ENCODE peak calls at places on chromosomes 5 and 9, in eight cellular contexts. One of them, this sample, is unnamed.

GRCh38 chr5:14190194-14191164 is 47.3 kb downstream of the TRIO start:
- DNase-seq in cardiac muscle cell: peak
- DNase-seq in HFF-Myc: peak
- DNase-seq in GM13977: no peak
- DNase-seq in epithelial cell of esophagus: peak
- DNase-seq in IMR-90: peak
- DNase-seq in GM13976: no peak
- DNase-seq in endothelial cell: no peak
- DNase-seq in this sample: peak

GRCh38 chr5:96703384-96703910 is 41.3 kb downstream of the CAST start:
- DNase-seq in epithelial cell of esophagus: peak
- DNase-seq in cardiac muscle cell: peak
- DNase-seq in endothelial cell: no peak
- DNase-seq in GM13976: no peak
- DNase-seq in GM13977: peak
- DNase-seq in IMR-90: no peak
- DNase-seq in HFF-Myc: no peak
- DNase-seq in this sample: no peak

GRCh38 chr9:137163101-137163661 is 6.7 kb downstream of the LRRC26 start:
- DNase-seq in epithelial cell of esophagus: peak
- DNase-seq in GM13977: no peak
- DNase-seq in GM13976: no peak
- DNase-seq in endothelial cell: no peak
- DNase-seq in IMR-90: no peak
- DNase-seq in cardiac muscle cell: no peak
- DNase-seq in HFF-Myc: no peak
- DNase-seq in this sample: no peak

GRCh38 chr5:177124486-177124991 is 9.0 kb upstream of the NSD1 start:
- DNase-seq in GM13977: peak
- DNase-seq in GM13976: no peak
- DNase-seq in HFF-Myc: no peak
- DNase-seq in endothelial cell: no peak
- DNase-seq in epithelial cell of esophagus: peak
- DNase-seq in cardiac muscle cell: no peak
- DNase-seq in IMR-90: no peak
- DNase-seq in this sample: no peak

GRCh38 chr9:3337515-3337914 is 188.3 kb downstream of the RFX3 start:
- DNase-seq in endothelial cell: no peak
- DNase-seq in IMR-90: peak
- DNase-seq in cardiac muscle cell: peak
- DNase-seq in epithelial cell of esophagus: peak
- DNase-seq in GM13977: no peak
- DNase-seq in HFF-Myc: peak
- DNase-seq in GM13976: no peak
- DNase-seq in this sample: peak

GRCh38 chr5:168327019-168327421 is 35.6 kb downstream of the WWC1 start:
- DNase-seq in HFF-Myc: no peak
- DNase-seq in GM13977: no peak
- DNase-seq in GM13976: no peak
- DNase-seq in IMR-90: peak
- DNase-seq in epithelial cell of esophagus: peak
- DNase-seq in cardiac muscle cell: peak
- DNase-seq in endothelial cell: no peak
- DNase-seq in this sample: no peak

GRCh38 chr9:70021026-70021571 is 22.5 kb upstream of the MAMDC2 start:
- DNase-seq in IMR-90: peak
- DNase-seq in epithelial cell of esophagus: peak
- DNase-seq in GM13977: no peak
- DNase-seq in GM13976: no peak
- DNase-seq in HFF-Myc: peak
- DNase-seq in cardiac muscle cell: peak
- DNase-seq in endothelial cell: no peak
- DNase-seq in this sample: peak

GRCh38 chr5:172896465-172896864 is 62.4 kb downstream of the ERGIC1 start:
- DNase-seq in cardiac muscle cell: peak
- DNase-seq in epithelial cell of esophagus: no peak
- DNase-seq in endothelial cell: no peak
- DNase-seq in GM13977: no peak
- DNase-seq in GM13976: no peak
- DNase-seq in HFF-Myc: no peak
- DNase-seq in IMR-90: no peak
- DNase-seq in this sample: no peak

GRCh38 chr5:107247427-107247826 is 423.3 kb downstream of the EFNA5 start:
- DNase-seq in HFF-Myc: no peak
- DNase-seq in epithelial cell of esophagus: peak
- DNase-seq in GM13977: no peak
- DNase-seq in GM13976: no peak
- DNase-seq in cardiac muscle cell: no peak
- DNase-seq in endothelial cell: no peak
- DNase-seq in IMR-90: peak
- DNase-seq in this sample: no peak

GRCh38 chr5:142221091-142221860 is 103.5 kb downstream of the SPRY4 start:
- DNase-seq in GM13976: no peak
- DNase-seq in cardiac muscle cell: peak
- DNase-seq in epithelial cell of esophagus: no peak
- DNase-seq in IMR-90: peak
- DNase-seq in HFF-Myc: no peak
- DNase-seq in endothelial cell: no peak
- DNase-seq in GM13977: no peak
- DNase-seq in this sample: no peak

GRCh38 chr9:133375116-133375723 is 640 bp downstream of the SURF4 start:
- DNase-seq in cardiac muscle cell: peak
- DNase-seq in endothelial cell: peak
- DNase-seq in IMR-90: peak
- DNase-seq in HFF-Myc: no peak
- DNase-seq in epithelial cell of esophagus: peak
- DNase-seq in GM13977: peak
- DNase-seq in GM13976: peak
- DNase-seq in this sample: no peak

GRCh38 chr9:88537743-88538055 is 2.7 kb downstream of the NXNL2 start:
- DNase-seq in GM13977: no peak
- DNase-seq in cardiac muscle cell: peak
- DNase-seq in IMR-90: peak
- DNase-seq in GM13976: no peak
- DNase-seq in endothelial cell: peak
- DNase-seq in epithelial cell of esophagus: peak
- DNase-seq in HFF-Myc: peak
- DNase-seq in this sample: peak

GRCh38 chr9:94975480-94976452 is 249.3 kb downstream of the AOPEP start:
- DNase-seq in IMR-90: no peak
- DNase-seq in endothelial cell: no peak
- DNase-seq in cardiac muscle cell: no peak
- DNase-seq in GM13977: no peak
- DNase-seq in epithelial cell of esophagus: no peak
- DNase-seq in HFF-Myc: no peak
- DNase-seq in GM13976: no peak
- DNase-seq in this sample: no peak

GRCh38 chr9:77834898-77835505 is 186.9 kb upstream of the GNA14 start:
- DNase-seq in IMR-90: no peak
- DNase-seq in cardiac muscle cell: peak
- DNase-seq in endothelial cell: no peak
- DNase-seq in epithelial cell of esophagus: no peak
- DNase-seq in GM13976: no peak
- DNase-seq in HFF-Myc: no peak
- DNase-seq in GM13977: no peak
- DNase-seq in this sample: no peak

GRCh38 chr5:38603691-38604090 is 47.2 kb upstream of the LIFR start:
- DNase-seq in GM13977: no peak
- DNase-seq in IMR-90: peak
- DNase-seq in GM13976: no peak
- DNase-seq in endothelial cell: no peak
- DNase-seq in epithelial cell of esophagus: no peak
- DNase-seq in HFF-Myc: no peak
- DNase-seq in cardiac muscle cell: peak
- DNase-seq in this sample: no peak

GRCh38 chr5:152007556-152007955 is 82.9 kb upstream of the GLRA1 start:
- DNase-seq in cardiac muscle cell: no peak
- DNase-seq in epithelial cell of esophagus: no peak
- DNase-seq in endothelial cell: no peak
- DNase-seq in IMR-90: no peak
- DNase-seq in GM13976: no peak
- DNase-seq in GM13977: no peak
- DNase-seq in HFF-Myc: no peak
- DNase-seq in this sample: no peak

GRCh38 chr9:7303932-7304331 is 495.6 kb downstream of the DMAC1 start:
- DNase-seq in IMR-90: no peak
- DNase-seq in GM13977: no peak
- DNase-seq in GM13976: no peak
- DNase-seq in HFF-Myc: no peak
- DNase-seq in endothelial cell: no peak
- DNase-seq in cardiac muscle cell: no peak
- DNase-seq in epithelial cell of esophagus: no peak
- DNase-seq in this sample: no peak

GRCh38 chr5:115725522-115725921 is 90.9 kb downstream of the CDO1 start:
- DNase-seq in IMR-90: no peak
- DNase-seq in endothelial cell: no peak
- DNase-seq in GM13976: no peak
- DNase-seq in epithelial cell of esophagus: no peak
- DNase-seq in HFF-Myc: no peak
- DNase-seq in GM13977: no peak
- DNase-seq in cardiac muscle cell: no peak
- DNase-seq in this sample: no peak

GRCh38 chr9:7234144-7234543 is 476.4 kb downstream of the KDM4C start:
- DNase-seq in GM13976: peak
- DNase-seq in IMR-90: peak
- DNase-seq in epithelial cell of esophagus: peak
- DNase-seq in endothelial cell: peak
- DNase-seq in cardiac muscle cell: peak
- DNase-seq in GM13977: peak
- DNase-seq in HFF-Myc: peak
- DNase-seq in this sample: no peak

GRCh38 chr5:58775699-58776098 is 192.8 kb downstream of the RAB3C start:
- DNase-seq in cardiac muscle cell: no peak
- DNase-seq in GM13977: no peak
- DNase-seq in IMR-90: no peak
- DNase-seq in GM13976: no peak
- DNase-seq in epithelial cell of esophagus: no peak
- DNase-seq in endothelial cell: no peak
- DNase-seq in HFF-Myc: no peak
- DNase-seq in this sample: no peak

GRCh38 chr5:38718874-38719391 is 126.9 kb upstream of the OSMR start:
- DNase-seq in IMR-90: peak
- DNase-seq in epithelial cell of esophagus: no peak
- DNase-seq in GM13976: no peak
- DNase-seq in endothelial cell: no peak
- DNase-seq in cardiac muscle cell: peak
- DNase-seq in HFF-Myc: no peak
- DNase-seq in GM13977: no peak
- DNase-seq in this sample: no peak

GRCh38 chr5:140576776-140577201 is 12.2 kb downstream of the SLC35A4 start:
- DNase-seq in GM13977: no peak
- DNase-seq in endothelial cell: no peak
- DNase-seq in cardiac muscle cell: peak
- DNase-seq in IMR-90: no peak
- DNase-seq in epithelial cell of esophagus: no peak
- DNase-seq in HFF-Myc: no peak
- DNase-seq in GM13976: no peak
- DNase-seq in this sample: no peak

GRCh38 chr5:127723571-127723970 is 20.4 kb downstream of the CCDC192 start:
- DNase-seq in HFF-Myc: peak
- DNase-seq in GM13977: no peak
- DNase-seq in cardiac muscle cell: peak
- DNase-seq in IMR-90: no peak
- DNase-seq in endothelial cell: no peak
- DNase-seq in epithelial cell of esophagus: peak
- DNase-seq in GM13976: no peak
- DNase-seq in this sample: no peak

GRCh38 chr5:75584641-75585040 is 26.6 kb upstream of the ANKDD1B start:
- DNase-seq in HFF-Myc: no peak
- DNase-seq in endothelial cell: no peak
- DNase-seq in epithelial cell of esophagus: peak
- DNase-seq in GM13977: no peak
- DNase-seq in IMR-90: no peak
- DNase-seq in cardiac muscle cell: peak
- DNase-seq in GM13976: no peak
- DNase-seq in this sample: no peak
- TF ChIP-seq CTCF in HFF-Myc: no peak
- TF ChIP-seq CTCF in endothelial cell: no peak
- TF ChIP-seq CTCF in epithelial cell of esophagus: peak
- TF ChIP-seq CTCF in GM13977: no peak
- TF ChIP-seq CTCF in IMR-90: peak
- TF ChIP-seq CTCF in cardiac muscle cell: peak
- TF ChIP-seq CTCF in GM13976: no peak
- TF ChIP-seq CTCF in this sample: peak

GRCh38 chr9:129174724-129175514 is 3.1 kb downstream of the IER5L start:
- DNase-seq in GM13977: peak
- DNase-seq in endothelial cell: peak
- DNase-seq in IMR-90: peak
- DNase-seq in GM13976: peak
- DNase-seq in epithelial cell of esophagus: peak
- DNase-seq in HFF-Myc: peak
- DNase-seq in cardiac muscle cell: peak
- DNase-seq in this sample: peak
- TF ChIP-seq CTCF in GM13977: no peak
- TF ChIP-seq CTCF in endothelial cell: no peak
- TF ChIP-seq CTCF in IMR-90: peak
- TF ChIP-seq CTCF in GM13976: no peak
- TF ChIP-seq CTCF in epithelial cell of esophagus: peak
- TF ChIP-seq CTCF in HFF-Myc: no peak
- TF ChIP-seq CTCF in cardiac muscle cell: no peak
- TF ChIP-seq CTCF in this sample: peak

GRCh38 chr9:10479172-10479571 is 133.6 kb downstream of the PTPRD start:
- DNase-seq in epithelial cell of esophagus: peak
- DNase-seq in endothelial cell: no peak
- DNase-seq in GM13976: no peak
- DNase-seq in IMR-90: no peak
- DNase-seq in GM13977: no peak
- DNase-seq in HFF-Myc: no peak
- DNase-seq in cardiac muscle cell: no peak
- DNase-seq in this sample: no peak
- TF ChIP-seq CTCF in epithelial cell of esophagus: no peak
- TF ChIP-seq CTCF in endothelial cell: peak
- TF ChIP-seq CTCF in GM13976: no peak
- TF ChIP-seq CTCF in IMR-90: no peak
- TF ChIP-seq CTCF in GM13977: no peak
- TF ChIP-seq CTCF in HFF-Myc: peak
- TF ChIP-seq CTCF in cardiac muscle cell: no peak
- TF ChIP-seq CTCF in this sample: no peak

DNA sequence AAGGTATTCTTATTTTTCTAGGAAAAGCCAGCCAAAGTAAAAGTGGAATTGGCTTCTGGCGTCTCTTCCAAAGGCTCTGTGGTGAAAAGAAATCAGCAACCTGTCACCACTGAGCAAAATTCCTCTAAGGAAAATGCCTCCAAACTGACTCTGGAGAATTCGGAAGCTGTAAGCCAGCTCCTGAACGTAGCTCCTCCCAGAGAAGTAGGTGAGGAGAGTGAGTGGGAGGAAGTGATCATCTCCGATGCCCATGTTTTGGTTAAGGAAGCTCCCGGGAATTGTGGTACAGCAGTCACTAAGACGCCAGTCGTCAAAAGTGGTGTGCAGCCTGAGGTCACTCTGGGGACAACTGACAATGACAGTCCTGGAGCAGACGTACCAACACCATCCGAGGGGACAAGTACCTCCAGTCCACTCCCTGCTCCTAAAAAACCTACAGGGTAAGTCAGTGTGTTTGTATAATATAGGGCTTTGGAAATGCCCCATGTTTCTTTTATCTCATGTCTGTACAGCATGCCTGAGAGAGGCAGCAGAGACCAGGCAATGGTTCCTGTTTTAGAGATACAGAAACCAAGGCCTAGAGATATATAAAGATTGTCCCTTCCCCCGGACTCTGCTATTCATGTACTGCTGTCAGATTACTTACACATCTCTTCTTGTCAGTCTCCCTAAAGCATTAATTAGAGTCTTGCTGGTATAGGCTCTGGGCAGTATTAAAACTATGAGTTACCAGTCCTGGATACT is 23.9 kb downstream of the HMGXB3 start:
- DNase-seq in HFF-Myc: no peak
- DNase-seq in endothelial cell: no peak
- DNase-seq in epithelial cell of esophagus: no peak
- DNase-seq in cardiac muscle cell: no peak
- DNase-seq in GM13976: no peak
- DNase-seq in IMR-90: peak
- DNase-seq in GM13977: no peak
- DNase-seq in this sample: no peak
- TF ChIP-seq CTCF in HFF-Myc: no peak
- TF ChIP-seq CTCF in endothelial cell: no peak
- TF ChIP-seq CTCF in epithelial cell of esophagus: no peak
- TF ChIP-seq CTCF in cardiac muscle cell: no peak
- TF ChIP-seq CTCF in GM13976: peak
- TF ChIP-seq CTCF in IMR-90: peak
- TF ChIP-seq CTCF in GM13977: peak
- TF ChIP-seq CTCF in this sample: peak